ENCODE peak calls at places on chromosomes 4 and X, in four cellular contexts. One of them, this sample, is unnamed.

GRCh38 chr4:144820706-144821105 is 174.8 kb downstream of the HHIP start:
- DNase-seq in GM20000: no peak
- DNase-seq in ascending aorta: no peak
- DNase-seq in H9: no peak
- DNase-seq in this sample: no peak

GRCh38 chr4:173121044-173121685 is 47.4 kb upstream of the GALNT7 start:
- DNase-seq in H9: peak; percentile 57
- DNase-seq in GM20000: peak; percentile 30
- DNase-seq in ascending aorta: no peak
- DNase-seq in this sample: no peak

GRCh38 chr4:16082424-16083216 is 1.2 kb downstream of the PROM1 start:
- DNase-seq in GM20000: peak; percentile 37
- DNase-seq in H9: peak; percentile 90
- DNase-seq in ascending aorta: no peak
- DNase-seq in this sample: peak; percentile 62

GRCh38 chr4:30720656-30721352 is 635 bp downstream of the PCDH7 start:
- DNase-seq in ascending aorta: no peak
- DNase-seq in H9: peak; percentile 59
- DNase-seq in GM20000: peak; percentile 37
- DNase-seq in this sample: peak; percentile 38

GRCh38 chr4:121339307-121339706 is 41.5 kb downstream of the QRFPR start:
- DNase-seq in GM20000: no peak
- DNase-seq in ascending aorta: no peak
- DNase-seq in H9: no peak
- DNase-seq in this sample: no peak

GRCh38 chr4:185387957-185388356 is 7.8 kb downstream of the LRP2BP start:
- DNase-seq in H9: no peak
- DNase-seq in GM20000: no peak
- DNase-seq in ascending aorta: no peak
- DNase-seq in this sample: no peak

GRCh38 chr4:71338846-71339593 is at the start of gene SLC4A4:
- DNase-seq in GM20000: peak; percentile 74
- DNase-seq in H9: no peak
- DNase-seq in ascending aorta: no peak
- DNase-seq in this sample: no peak

GRCh38 chrX:150364347-150365050 is 1.4 kb downstream of the MAMLD1 start:
- DNase-seq in GM20000: peak; percentile 14
- DNase-seq in ascending aorta: no peak
- DNase-seq in H9: peak; percentile 31
- DNase-seq in this sample: no peak

GRCh38 chrX:11683057-11683456 is 17.3 kb upstream of the ARHGAP6 start:
- DNase-seq in H9: no peak
- DNase-seq in ascending aorta: no peak
- DNase-seq in GM20000: no peak
- DNase-seq in this sample: no peak

GRCh38 chrX:11672213-11672612 is 6.5 kb upstream of the ARHGAP6 start:
- DNase-seq in ascending aorta: no peak
- DNase-seq in GM20000: no peak
- DNase-seq in H9: no peak
- DNase-seq in this sample: no peak

DNA sequence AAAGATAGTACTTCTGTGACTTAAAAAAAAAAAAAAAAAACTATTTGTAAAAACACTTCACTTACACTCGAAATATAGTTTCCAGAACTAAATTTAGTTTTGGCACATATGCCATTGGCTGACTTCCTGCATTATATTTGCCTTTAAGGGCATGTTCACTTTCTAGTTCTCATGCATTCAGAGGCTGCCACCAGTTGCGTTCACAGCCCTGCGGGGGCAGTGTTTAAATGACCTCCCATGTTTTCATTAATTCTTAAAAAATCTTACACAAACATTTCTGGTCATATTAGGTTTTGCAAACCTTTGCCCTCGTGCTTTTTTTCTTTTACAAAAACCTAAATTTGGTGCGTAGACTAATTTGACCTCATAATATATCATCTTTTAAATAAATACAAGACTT is 12.5 kb upstream of the ARHGAP6 start:
- DNase-seq in GM20000: no peak
- DNase-seq in H9: no peak
- DNase-seq in ascending aorta: no peak
- DNase-seq in this sample: no peak
- TF ChIP-seq CTCF in GM20000: no peak
- TF ChIP-seq CTCF in H9: peak; percentile 57
- TF ChIP-seq CTCF in ascending aorta: peak; percentile 38
- TF ChIP-seq CTCF in this sample: peak; percentile 23

DNA sequence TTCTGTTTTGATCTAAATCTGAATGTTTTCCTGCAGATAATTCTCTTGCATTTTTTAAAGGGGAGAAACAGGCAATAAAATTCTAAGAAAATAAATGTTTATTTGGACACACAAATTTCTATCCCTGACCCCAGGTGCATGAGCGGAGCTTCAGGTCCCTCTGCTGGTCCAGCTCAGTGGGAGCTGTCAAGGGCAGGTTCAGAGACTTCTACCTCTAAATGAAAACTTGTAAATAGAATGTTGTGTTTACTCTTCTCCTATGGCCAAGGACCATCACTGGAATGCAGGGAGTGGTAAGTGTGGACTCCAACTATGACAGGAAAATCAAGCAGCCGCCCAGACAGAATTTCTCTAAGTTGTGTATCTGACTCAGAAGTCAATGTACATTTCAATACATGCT is 148.6 kb upstream of the TTC29 start:
- DNase-seq in GM20000: no peak
- DNase-seq in H9: no peak
- DNase-seq in ascending aorta: no peak
- DNase-seq in this sample: no peak
- TF ChIP-seq CTCF in GM20000: no peak
- TF ChIP-seq CTCF in H9: peak; percentile 51
- TF ChIP-seq CTCF in ascending aorta: no peak
- TF ChIP-seq CTCF in this sample: no peak

GRCh38 chrX:128816919-128817318 is 706.4 kb downstream of the SMARCA1 start:
- DNase-seq in H9: peak; percentile 24
- DNase-seq in GM20000: no peak
- DNase-seq in ascending aorta: no peak
- DNase-seq in this sample: no peak
- TF ChIP-seq CTCF in H9: peak; percentile 82
- TF ChIP-seq CTCF in GM20000: peak; percentile 2
- TF ChIP-seq CTCF in ascending aorta: no peak
- TF ChIP-seq CTCF in this sample: no peak

DNA sequence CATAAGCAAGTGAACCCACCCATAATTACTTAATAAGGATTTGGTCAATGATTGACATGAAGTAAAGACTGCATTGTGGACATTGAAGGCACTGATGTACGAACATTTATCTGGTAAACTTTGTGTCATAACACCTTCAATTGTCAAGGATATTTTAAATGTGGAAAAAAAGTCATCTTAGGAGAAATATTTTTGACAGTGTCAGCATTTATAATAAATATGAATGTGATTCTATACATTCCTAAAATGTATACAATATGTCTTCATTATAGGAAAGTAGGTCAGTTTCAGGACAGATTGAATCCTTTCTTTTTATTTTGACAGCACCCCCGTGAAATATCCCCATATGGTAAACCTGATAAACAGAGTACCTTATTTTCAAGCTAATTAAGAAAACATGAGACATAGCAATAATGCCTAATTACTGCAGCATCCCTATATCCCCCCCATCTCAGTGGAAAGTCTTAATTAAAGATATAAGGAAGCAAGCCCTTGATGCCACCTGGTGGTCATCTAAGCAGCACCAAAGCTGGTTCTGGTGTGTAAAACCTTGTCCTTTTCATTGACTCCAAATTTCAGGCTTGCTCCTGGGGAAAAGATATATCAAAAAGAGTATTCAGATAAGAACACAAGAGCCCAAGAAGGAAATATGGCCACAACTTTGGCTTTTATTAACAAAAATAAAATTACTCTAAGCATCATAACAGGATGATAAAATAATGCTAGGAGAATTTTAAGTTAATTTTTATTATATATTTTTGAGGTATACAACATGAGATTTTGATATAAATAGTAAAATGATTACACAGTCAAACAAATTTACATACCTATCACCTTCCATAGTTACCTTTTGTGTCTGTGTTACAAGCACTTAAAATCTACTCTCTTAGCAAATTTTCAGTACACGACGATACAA is 379.7 kb downstream of the TLL1 start:
- DNase-seq in GM20000: peak; percentile 5
- DNase-seq in H9: no peak
- DNase-seq in ascending aorta: no peak
- DNase-seq in this sample: no peak
- TF ChIP-seq CTCF in GM20000: peak; percentile 31
- TF ChIP-seq CTCF in H9: peak; percentile 77
- TF ChIP-seq CTCF in ascending aorta: peak; percentile 23
- TF ChIP-seq CTCF in this sample: no peak

This sample was measured in mesothelial cell of epicardium.